ENCODE peak calls at places on chromosome 1, in eight cellular contexts. P, V, W, J, C, O, X and A are unnamed samples.

GRCh38 chr1:227897704-227898438 is 49.9 kb downstream of the WNT9A start:
- DNase-seq in P (no peak), V (no peak), W (no peak), J (no peak), C (no peak), O (no peak), X (no peak), A (no peak)

GRCh38 chr1:166902279-166902678 is 26.2 kb upstream of the TADA1 start:
- DNase-seq in P (peak; percentile 9), V (peak; percentile 14), W (no peak), J (peak; percentile 43), C (no peak), O (no peak), X (peak; percentile 72), A (no peak)

GRCh38 chr1:148328884-148329283 is 154.2 kb downstream of the PPIAL4G start:
- DNase-seq in P (no peak), V (no peak), W (no peak), J (no peak), C (no peak), O (no peak), X (no peak), A (no peak)

GRCh38 chr1:15153184-15153841 is at the start of gene TMEM51:
- DNase-seq in P (peak; percentile 72), V (peak; percentile 55), W (peak; percentile 91), J (no peak), C (peak; percentile 60), O (no peak), X (no peak), A (no peak)

GRCh38 chr1:93304716-93305138 is 41.0 kb upstream of the DR1 start:
- DNase-seq in P (peak; percentile 58), V (peak; percentile 53), W (peak; percentile 89), J (peak; percentile 35), C (peak; percentile 65), O (peak; percentile 12), X (peak; percentile 63), A (peak; percentile 28)

GRCh38 chr1:10621906-10622305 is 147.2 kb downstream of the PEX14 start:
- DNase-seq in P (no peak), V (no peak), W (no peak), J (no peak), C (no peak), O (no peak), X (no peak), A (no peak)

GRCh38 chr1:152141971-152142584 is 16.9 kb downstream of the RPTN start:
- DNase-seq in P (peak; percentile 78), V (peak; percentile 19), W (peak; percentile 90), J (peak; percentile 63), C (peak; percentile 45), O (no peak), X (peak; percentile 46), A (peak; percentile 41)

GRCh38 chr1:235958021-235958420 is 91.3 kb upstream of the LYST start:
- DNase-seq in P (no peak), V (no peak), W (no peak), J (no peak), C (no peak), O (no peak), X (no peak), A (no peak)

GRCh38 chr1:71049951-71050598 is 2.5 kb upstream of the PTGER3 start:
- DNase-seq in P (peak; percentile 63), V (peak; percentile 64), W (peak; percentile 86), J (peak; percentile 61), C (peak; percentile 64), O (peak; percentile 25), X (peak; percentile 44), A (peak; percentile 60)

DNA sequence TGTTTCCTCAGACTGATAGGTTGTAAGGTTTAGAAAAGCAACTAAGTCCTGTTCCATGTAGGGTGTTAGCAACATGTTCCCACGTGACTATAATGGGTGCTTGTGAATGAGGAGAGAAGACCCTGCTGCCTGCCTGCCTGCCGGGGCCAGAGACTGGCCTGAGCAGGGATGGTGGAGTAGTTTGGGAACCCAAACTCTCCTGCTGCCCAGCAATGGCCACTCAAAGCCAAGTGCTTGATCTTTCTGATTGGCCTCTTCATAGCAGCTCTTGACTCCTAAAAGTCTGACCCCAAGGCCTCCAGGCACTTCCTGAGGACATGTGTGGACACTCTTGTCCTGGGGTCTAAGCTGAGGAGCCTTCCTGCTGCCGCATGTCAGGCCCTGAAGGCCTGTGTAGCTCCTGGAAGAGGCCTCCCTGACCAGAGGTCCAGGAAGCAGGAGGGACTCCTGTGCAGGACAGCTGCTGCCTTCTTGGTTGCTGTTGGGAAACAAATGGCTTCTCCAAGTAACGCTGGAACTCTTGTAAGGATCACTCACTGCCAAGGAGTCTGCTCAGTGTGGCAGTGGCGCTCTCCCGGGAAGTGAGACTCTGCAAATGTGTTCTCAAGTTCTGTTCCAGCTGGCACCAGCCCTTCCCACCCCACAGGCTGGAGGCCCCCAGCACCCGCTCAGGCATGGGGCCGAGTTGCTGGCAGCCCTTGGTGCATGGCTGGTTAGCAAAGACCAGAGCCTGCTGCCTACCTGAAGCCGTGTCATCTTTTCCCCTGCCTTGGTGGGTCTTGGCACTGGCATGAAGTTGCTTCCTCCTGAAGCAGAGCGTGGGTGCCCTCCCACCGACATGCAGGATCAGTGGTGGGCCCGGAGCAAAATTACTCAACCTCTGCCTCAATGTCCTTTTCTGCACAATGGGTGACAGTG is 35.5 kb downstream of the MAN1C1 start:
- DNase-seq in P (no peak), V (no peak), W (no peak), J (no peak), C (no peak), O (no peak), X (no peak), A (no peak)
- TF ChIP-seq REST in P (no peak), V (no peak), W (no peak), J (no peak), C (no peak), O (no peak), X (no peak), A (no peak)

GRCh38 chr1:63323866-63324778 is 1.8 kb downstream of the FOXD3 start:
- DNase-seq in P (peak; percentile 5), V (no peak), W (peak; percentile 65), J (no peak), C (no peak), O (no peak), X (no peak), A (no peak)

GRCh38 chr1:63326473-63327380 is 4.4 kb downstream of the FOXD3 start:
- DNase-seq in P (no peak), V (no peak), W (peak; percentile 65), J (no peak), C (no peak), O (no peak), X (no peak), A (no peak)

GRCh38 chr1:63324779-63325119 is 2.4 kb downstream of the FOXD3 start:
- DNase-seq in P (no peak), V (no peak), W (no peak), J (no peak), C (no peak), O (no peak), X (no peak), A (no peak)

GRCh38 chr1:63327417-63328139 is 5.2 kb downstream of the FOXD3 start:
- DNase-seq in P (peak; percentile 72), V (peak; percentile 80), W (peak; percentile 96), J (peak; percentile 60), C (peak; percentile 24), O (no peak), X (peak; percentile 61), A (peak; percentile 41)

DNA sequence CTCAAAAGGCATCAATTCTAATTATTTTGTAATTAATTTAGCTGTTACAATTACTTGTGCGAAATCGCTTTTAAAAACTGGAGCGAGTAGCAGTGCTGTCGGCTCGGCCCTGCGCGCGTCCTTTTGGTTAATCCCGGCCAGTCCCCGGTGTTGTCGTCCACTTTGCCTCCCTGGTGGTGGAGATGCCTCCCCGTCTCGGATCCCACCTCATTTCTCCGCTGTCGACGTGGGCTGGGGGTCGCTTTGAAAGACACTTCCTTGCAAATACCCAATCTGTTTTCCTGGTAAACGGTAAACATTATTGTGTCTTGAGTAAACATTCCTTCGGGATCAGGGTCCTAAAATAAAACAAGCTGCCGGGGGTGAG is 3.7 kb downstream of the FOXD3 start:
- DNase-seq in P (no peak), V (no peak), W (peak; percentile 69), J (no peak), C (no peak), O (no peak), X (no peak), A (no peak)
- TF ChIP-seq REST in P (no peak), V (no peak), W (no peak), J (no peak), C (no peak), O (no peak), X (no peak), A (no peak)

GRCh38 chr1:162838863-162839262 is 22.1 kb downstream of the CCDC190 start:
- DNase-seq in P (no peak), V (no peak), W (no peak), J (no peak), C (no peak), O (no peak), X (no peak), A (no peak)
- TF ChIP-seq REST in P (no peak), V (no peak), W (no peak), J (no peak), C (no peak), O (no peak), X (no peak), A (no peak)

GRCh38 chr1:204932573-204932909 is 61.9 kb downstream of the NFASC start:
- DNase-seq in P (no peak), V (no peak), W (no peak), J (no peak), C (no peak), O (no peak), X (no peak), A (no peak)

GRCh38 chr1:204931313-204931712 is 60.7 kb downstream of the NFASC start:
- DNase-seq in P (no peak), V (no peak), W (no peak), J (no peak), C (no peak), O (no peak), X (no peak), A (no peak)

GRCh38 chr1:204929487-204930185 is 59.0 kb downstream of the NFASC start:
- DNase-seq in P (no peak), V (no peak), W (no peak), J (no peak), C (no peak), O (no peak), X (no peak), A (no peak)

GRCh38 chr1:204928671-204929486 is 58.2 kb downstream of the NFASC start:
- DNase-seq in P (no peak), V (no peak), W (no peak), J (no peak), C (no peak), O (no peak), X (no peak), A (no peak)

DNA sequence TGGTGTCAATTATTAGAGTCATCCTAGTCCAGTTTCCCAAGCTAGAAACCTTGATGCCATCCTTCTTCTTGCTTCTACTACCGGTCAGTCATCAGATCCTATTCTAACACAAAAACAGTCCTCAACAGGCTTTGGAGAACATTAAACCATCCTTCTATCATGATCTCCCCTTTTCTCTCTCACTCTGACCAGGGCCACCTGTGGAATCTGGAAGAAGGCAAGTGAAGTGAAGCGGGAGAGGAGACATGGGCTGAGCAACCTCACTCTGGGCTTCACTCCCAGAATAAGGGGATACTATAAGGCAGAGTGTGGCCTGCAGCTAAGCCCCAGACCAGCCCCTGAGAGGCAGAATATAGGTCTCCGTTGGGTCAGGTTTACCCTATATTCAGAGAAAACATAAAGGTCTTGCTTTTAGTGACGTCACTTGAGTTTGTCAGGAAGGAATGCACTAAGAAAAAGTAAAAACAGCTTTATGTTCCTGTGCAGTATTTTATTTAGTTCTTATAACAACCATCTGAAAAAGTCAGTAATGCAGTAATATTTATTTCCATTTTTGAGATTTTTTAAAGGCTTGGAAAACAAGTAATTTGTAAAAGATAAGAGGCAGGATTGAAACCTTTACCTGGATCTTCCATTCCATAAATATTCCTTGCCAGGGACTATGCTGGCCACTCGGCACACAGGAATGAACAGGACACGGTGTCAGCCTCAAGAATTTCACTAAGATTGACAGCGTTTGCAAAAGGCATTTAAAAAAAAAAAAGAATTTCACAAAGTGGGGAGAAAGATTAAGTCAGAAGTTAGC is 61.3 kb downstream of the NFASC start:
- DNase-seq in P (no peak), V (no peak), W (no peak), J (no peak), C (no peak), O (no peak), X (no peak), A (no peak)
- TF ChIP-seq REST in P (no peak), V (no peak), W (no peak), J (no peak), C (no peak), O (no peak), X (no peak), A (no peak)